ENCODE peak calls at places on chromosome 14, in ten cellular contexts. Q, L, D, J, U, V, Z, E, R and H are unnamed samples.

GRCh38 chr14:52033131-52033642 is 35.7 kb downstream of the NID2 start:
- DNase-seq in Q (no peak), L (no peak), D (no peak), J (no peak), U (no peak), V (no peak), Z (peak; percentile 46), E (no peak), R (no peak), H (peak; percentile 68)

GRCh38 chr14:59464651-59465569 is at the start of gene GPR135:
- DNase-seq in Q (peak; percentile 58), L (peak; percentile 75), D (peak; percentile 72), J (peak; percentile 67), U (peak; percentile 42), V (peak; percentile 83), Z (peak; percentile 89), E (peak; percentile 92), R (no peak), H (peak; percentile 46)

GRCh38 chr14:62718629-62719028 is 326.6 kb downstream of the KCNH5 start:
- DNase-seq in Q (no peak), L (no peak), D (no peak), J (no peak), U (no peak), V (no peak), Z (no peak), E (no peak), R (no peak), H (no peak)

GRCh38 chr14:100679707-100680438 is 46.8 kb upstream of the DLK1 start:
- DNase-seq in Q (no peak), L (peak; percentile 72), D (no peak), J (peak; percentile 73), U (peak; percentile 83), V (no peak), Z (no peak), E (peak; percentile 84), R (no peak), H (peak; percentile 96)

GRCh38 chr14:23009939-23010718 is at the start of gene C14orf93:
- DNase-seq in Q (peak; percentile 87), L (peak; percentile 86), D (peak; percentile 86), J (peak; percentile 81), U (peak; percentile 58), V (peak; percentile 94), Z (peak; percentile 77), E (peak; percentile 95), R (peak; percentile 73), H (peak; percentile 66)

GRCh38 chr14:89296281-89296745 is 120.7 kb downstream of the FOXN3 start:
- DNase-seq in Q (peak; percentile 52), L (no peak), D (no peak), J (no peak), U (no peak), V (no peak), Z (no peak), E (no peak), R (no peak), H (no peak)

GRCh38 chr14:59688224-59689170 is 111.9 kb upstream of the CCDC175 start:
- DNase-seq in Q (peak; percentile 67), L (no peak), D (no peak), J (no peak), U (peak; percentile 39), V (no peak), Z (peak; percentile 69), E (no peak), R (peak; percentile 52), H (peak; percentile 89)

GRCh38 chr14:28767851-28768548 is 1.4 kb downstream of the FOXG1 start:
- DNase-seq in Q (no peak), L (no peak), D (no peak), J (no peak), U (no peak), V (no peak), Z (peak; percentile 78), E (no peak), R (no peak), H (no peak)

GRCh38 chr14:104314251-104314941 is 176.0 kb downstream of the KIF26A start:
- DNase-seq in Q (no peak), L (no peak), D (peak; percentile 7), J (peak; percentile 7), U (no peak), V (no peak), Z (no peak), E (peak; percentile 63), R (no peak), H (no peak)

GRCh38 chr14:64841772-64842490 is 37.8 kb downstream of the SPTB start:
- DNase-seq in Q (no peak), L (peak; percentile 61), D (no peak), J (no peak), U (no peak), V (no peak), Z (peak; percentile 10), E (no peak), R (no peak), H (no peak)

GRCh38 chr14:40123816-40124215 is 691.6 kb upstream of the FBXO33 start:
- DNase-seq in Q (no peak), L (no peak), D (no peak), J (no peak), U (no peak), V (no peak), Z (no peak), E (no peak), R (no peak), H (no peak)
- TF ChIP-seq CTCF in Q (no peak), L (no peak), D (no peak), J (no peak), U (no peak), V (no peak), Z (no peak), E (no peak), R (no peak), H (no peak)

GRCh38 chr14:106209745-106210144 is 683.4 kb downstream of the TMEM121 start:
- DNase-seq in Q (no peak), L (no peak), D (no peak), J (no peak), U (no peak), V (no peak), Z (no peak), E (no peak), R (no peak), H (no peak)

GRCh38 chr14:106208794-106209193 is 682.4 kb downstream of the TMEM121 start:
- DNase-seq in Q (no peak), L (no peak), D (no peak), J (no peak), U (no peak), V (no peak), Z (no peak), E (no peak), R (no peak), H (no peak)

GRCh38 chr14:106215229-106215628 is 688.8 kb downstream of the TMEM121 start:
- DNase-seq in Q (no peak), L (no peak), D (no peak), J (no peak), U (no peak), V (no peak), Z (no peak), E (no peak), R (no peak), H (no peak)

GRCh38 chr14:106210650-106211049 is 684.3 kb downstream of the TMEM121 start:
- DNase-seq in Q (peak; percentile 8), L (no peak), D (no peak), J (no peak), U (no peak), V (no peak), Z (no peak), E (no peak), R (no peak), H (no peak)

DNA sequence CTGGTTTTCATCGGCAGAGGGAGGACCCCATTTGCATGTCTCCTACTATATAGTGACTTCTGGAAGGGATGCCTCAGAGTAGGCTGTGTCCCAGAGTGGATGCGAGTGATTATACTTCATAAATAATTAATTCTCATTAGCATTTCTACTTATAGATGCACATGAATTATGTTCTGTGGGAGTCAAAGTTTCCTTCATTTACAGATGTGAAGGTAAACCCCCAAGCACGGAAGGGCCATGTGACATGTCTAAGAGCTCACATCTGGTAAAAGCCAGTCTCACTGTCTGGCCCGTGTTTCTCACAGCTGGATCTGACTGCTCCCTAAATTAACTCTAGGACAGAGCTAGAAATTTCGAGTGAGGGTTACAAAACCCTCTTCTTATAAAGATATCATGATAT is 685.1 kb downstream of the TMEM121 start:
- DNase-seq in Q (no peak), L (no peak), D (no peak), J (no peak), U (no peak), V (no peak), Z (no peak), E (no peak), R (no peak), H (no peak)
- TF ChIP-seq CTCF in Q (no peak), L (no peak), D (no peak), J (no peak), U (no peak), V (no peak), Z (no peak), E (no peak), R (no peak), H (no peak)

DNA sequence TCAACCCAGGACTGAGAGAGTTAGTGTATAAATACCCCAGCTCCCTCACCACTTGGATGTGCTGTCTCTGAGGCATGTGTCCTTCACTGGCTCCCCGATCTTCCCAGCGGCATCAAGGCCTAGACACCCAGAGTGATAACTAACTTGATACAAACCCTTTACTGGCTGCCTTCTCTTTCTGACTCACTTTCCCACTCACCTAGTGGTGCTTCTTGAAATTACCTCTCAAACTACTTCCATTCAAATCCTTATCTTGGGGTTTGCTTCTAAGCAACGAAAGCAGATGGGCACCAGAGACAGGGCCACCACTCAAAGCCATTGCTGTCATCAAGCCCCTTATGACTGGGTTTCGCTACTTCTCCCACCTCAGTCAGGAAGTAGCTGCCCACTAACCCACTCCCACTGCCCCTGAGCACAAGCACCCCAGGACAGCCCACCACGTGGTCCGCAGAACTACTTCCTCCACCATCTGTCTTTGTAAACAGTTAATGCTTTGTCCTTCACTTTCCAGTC is 17.2 kb downstream of the ZFP36L1 start:
- DNase-seq in Q (no peak), L (no peak), D (peak; percentile 16), J (peak; percentile 14), U (no peak), V (peak; percentile 21), Z (no peak), E (peak; percentile 61), R (no peak), H (no peak)
- TF ChIP-seq CTCF in Q (peak; percentile 27), L (no peak), D (no peak), J (no peak), U (no peak), V (no peak), Z (peak; percentile 33), E (no peak), R (no peak), H (peak; percentile 1)

GRCh38 chr14:76566439-76566838 is 190.5 kb downstream of the ESRRB start:
- DNase-seq in Q (no peak), L (no peak), D (no peak), J (no peak), U (no peak), V (no peak), Z (no peak), E (no peak), R (no peak), H (no peak)

DNA sequence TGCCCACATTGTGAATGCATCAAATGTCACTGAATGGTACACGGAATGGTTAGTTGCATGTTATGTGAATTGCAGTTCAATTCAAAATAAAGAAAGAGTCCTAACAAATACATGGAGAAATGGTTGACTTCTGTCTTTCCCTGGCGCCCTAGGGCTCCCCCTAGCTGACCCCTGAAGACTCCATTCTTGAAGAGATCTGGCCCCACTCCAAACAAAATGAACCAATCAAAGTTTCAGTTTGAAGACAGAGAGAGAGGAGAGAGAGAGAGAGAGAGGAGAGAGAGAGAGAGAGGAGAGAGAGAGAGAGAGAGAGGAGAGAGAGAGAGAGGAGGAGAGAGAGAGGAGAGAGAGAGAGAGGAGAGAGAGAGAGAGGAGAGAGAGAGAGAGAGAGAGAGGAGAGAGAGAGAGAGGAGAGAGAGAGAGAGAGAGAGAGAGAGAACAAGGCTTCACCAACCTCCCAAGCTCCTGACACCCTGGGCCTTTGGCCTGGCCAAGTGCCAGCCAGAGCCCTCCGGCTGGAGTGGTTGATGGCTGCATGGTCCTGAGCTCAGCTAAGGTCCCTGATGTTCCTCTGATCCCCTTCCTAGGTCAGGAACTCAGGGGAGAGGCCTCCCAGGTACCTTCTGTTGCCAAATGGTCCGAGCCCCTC is 188.7 kb downstream of the ESRRB start:
- DNase-seq in Q (peak; percentile 9), L (no peak), D (no peak), J (no peak), U (no peak), V (no peak), Z (peak; percentile 20), E (no peak), R (peak; percentile 60), H (no peak)
- TF ChIP-seq CTCF in Q (peak; percentile 13), L (no peak), D (no peak), J (no peak), U (no peak), V (no peak), Z (peak; percentile 42), E (no peak), R (peak; percentile 7), H (no peak)